ENCODE peak calls at places on chromosomes 7 and 10, in seven cellular contexts. T is thoracic aorta, E is lung, B is endothelial cell of umbilical vein, U is HCEC 1CT, R is H7, G is iris pigment epithelial cell. H is an unnamed sample.

GRCh38 chr10:98172073-98172472 is 37.6 kb downstream of the R3HCC1L start:
- DNase-seq in R (no peak), B (no peak), T (no peak), G (no peak), E (no peak), U (no peak), H (no peak)

GRCh38 chr10:32239770-32240169 is 107.2 kb downstream of the EPC1 start:
- DNase-seq in R (no peak), T (no peak), G (peak), E (no peak), U (peak), B (no peak), H (peak)

GRCh38 chr7:83442911-83443310 is 206.0 kb downstream of the SEMA3E start:
- DNase-seq in U (no peak), R (no peak), G (no peak), T (no peak), B (no peak), E (no peak), H (no peak)

GRCh38 chr7:132376361-132377013 is 199.8 kb downstream of the PLXNA4 start:
- DNase-seq in E (no peak), T (no peak), B (no peak), R (no peak), U (no peak), G (no peak), H (no peak)

GRCh38 chr7:47458057-47458456 is 123.9 kb downstream of the TNS3 start:
- DNase-seq in G (peak), E (peak), U (peak), R (no peak), B (peak), T (peak), H (peak)

GRCh38 chr7:113912881-113913280 is 5.9 kb downstream of the PPP1R3A start:
- DNase-seq in G (no peak), R (no peak), U (no peak), T (no peak), E (no peak), B (no peak), H (no peak)

GRCh38 chr10:100504101-100504500 is 15.6 kb downstream of the SEC31B start:
- DNase-seq in T (no peak), B (no peak), U (no peak), R (no peak), G (peak), E (no peak), H (no peak)

GRCh38 chr10:124688366-124688765 is 55.8 kb downstream of the FAM53B start:
- DNase-seq in R (no peak), B (no peak), G (no peak), E (no peak), U (no peak), T (no peak), H (no peak)

GRCh38 chr7:11742496-11742895 is 89.5 kb downstream of the THSD7A start:
- DNase-seq in R (no peak), U (peak), G (no peak), E (no peak), T (no peak), B (peak), H (no peak)

GRCh38 chr7:37208528-37208927 is 240.1 kb downstream of the ELMO1 start:
- DNase-seq in E (peak), R (peak), T (peak), G (peak), B (peak), U (peak), H (peak)

GRCh38 chr7:28726563-28726962 is 231.6 kb downstream of the TRIL start:
- DNase-seq in B (no peak), R (no peak), G (no peak), E (no peak), T (no peak), U (no peak), H (no peak)

H was measured in MCF 10A.